ENCODE peak calls at places on chromosomes 12 and 14, in seven cellular contexts. F is ecto neural progenitor cell; A is CD8-positive, alpha-beta memory T cell; T is ureter; R is AG10803; S is stimulated activated effector memory CD8-positive, alpha-beta T cell treated with anti-CD3 and anti-CD28 coated beads, Interleukin-12 subunit alpha, Interleukin-12 subunit beta, amount 100 ng/mL, for 72 hours; J is PC-3. L is an unnamed sample.

GRCh38 chr12:110844551-110845395 is 2.0 kb upstream of the CCDC63 start:
- DNase-seq in F (no peak), S (no peak), T (no peak), J (no peak), A (no peak), R (peak; percentile 58), L (no peak)

GRCh38 chr12:47868552-47869031 is 36.2 kb downstream of the VDR start:
- DNase-seq in A (no peak), T (no peak), J (no peak), S (no peak), F (no peak), R (no peak), L (no peak)

GRCh38 chr12:46343122-46343852 is 29.3 kb downstream of the SLC38A2 start:
- DNase-seq in S (no peak), T (no peak), J (peak; percentile 48), A (no peak), F (no peak), R (no peak), L (no peak)

GRCh38 chr14:93232159-93232558 is 25.1 kb downstream of the UBR7 start:
- DNase-seq in F (no peak), J (no peak), A (no peak), T (no peak), R (no peak), S (no peak), L (no peak)

GRCh38 chr12:14630793-14631192 is 63.1 kb upstream of the PLBD1 start:
- DNase-seq in T (no peak), J (no peak), S (no peak), R (no peak), A (no peak), F (no peak), L (no peak)

GRCh38 chr14:100827140-100827517 is 1.2 kb downstream of the MEG3 start:
- DNase-seq in J (no peak), R (no peak), T (no peak), A (no peak), S (no peak), F (no peak), L (no peak)

GRCh38 chr12:31590730-31591307 is at the start of gene DENND5B:
- DNase-seq in J (peak; percentile 42), A (no peak), T (peak; percentile 56), R (peak; percentile 62), S (no peak), F (peak; percentile 92), L (no peak)

GRCh38 chr14:30681752-30682355 is 59.7 kb downstream of the SCFD1 start:
- DNase-seq in S (no peak), F (no peak), J (peak; percentile 38), A (no peak), T (no peak), R (no peak), L (no peak)

GRCh38 chr12:67220065-67220464 is 49.1 kb upstream of the CAND1 start:
- DNase-seq in F (no peak), A (no peak), J (peak; percentile 62), S (no peak), R (no peak), T (no peak), L (no peak)

GRCh38 chr12:104718581-104718980 is 239.5 kb downstream of the SLC41A2 start:
- DNase-seq in T (no peak), S (no peak), F (no peak), R (peak; percentile 63), J (no peak), A (no peak), L (no peak)

GRCh38 chr12:26100966-26101744 is 23.7 kb downstream of the BHLHE41 start:
- DNase-seq in A (no peak), R (no peak), J (peak; percentile 100), S (no peak), F (no peak), T (peak; percentile 83), L (no peak)

L was measured in SIG-M5.